ENCODE peak calls at places on chromosome 17, in six cellular contexts. T is PC-3, M is PC-9, Q is fibroblast of lung, P is adrenal gland, L is GM23338. H is an unnamed sample.

GRCh38 chr17:32240745-32241144 is 24.9 kb upstream of the RHBDL3 start:
- DNase-seq in T (no peak), M (no peak), Q (peak), P (peak), L (peak), H (peak)

GRCh38 chr17:76080207-76080933 is 1.4 kb downstream of the ZACN start:
- DNase-seq in T (no peak), M (no peak), Q (no peak), P (no peak), L (peak), H (no peak)

GRCh38 chr17:67280279-67280678 is 35.3 kb upstream of the HELZ start:
- DNase-seq in T (no peak), M (no peak), Q (peak), P (peak), L (no peak), H (no peak)

GRCh38 chr17:50501054-50501453 is 7.2 kb upstream of the MYCBPAP start:
- DNase-seq in T (peak), M (no peak), Q (peak), P (no peak), L (peak), H (no peak)

GRCh38 chr17:66369830-66370229 is 67.4 kb downstream of the PRKCA start:
- DNase-seq in T (no peak), M (no peak), Q (no peak), P (no peak), L (no peak), H (no peak)

GRCh38 chr17:81254955-81255717 is 16.0 kb downstream of the NDUFAF8 start:
- DNase-seq in T (peak), M (peak), Q (peak), P (peak), L (peak), H (peak)

GRCh38 chr17:54835015-54835414 is 65.6 kb upstream of the TOM1L1 start:
- DNase-seq in T (no peak), M (no peak), Q (no peak), P (no peak), L (no peak), H (no peak)

GRCh38 chr17:78641243-78641642 is 64.0 kb upstream of the DNAH17 start:
- DNase-seq in T (no peak), M (no peak), Q (no peak), P (no peak), L (no peak), H (no peak)

GRCh38 chr17:75853410-75853809 is 1.7 kb downstream of the WBP2 start:
- DNase-seq in T (peak), M (peak), Q (no peak), P (peak), L (no peak), H (no peak)

GRCh38 chr17:30113213-30113612 is 3.4 kb upstream of the NSRP1 start:
- DNase-seq in T (peak), M (peak), Q (no peak), P (no peak), L (no peak), H (no peak)

GRCh38 chr17:64779344-64780095 is 117.4 kb upstream of the SMURF2 start:
- DNase-seq in T (peak), M (no peak), Q (no peak), P (no peak), L (peak), H (no peak)

GRCh38 chr17:7330099-7331015 is 1.2 kb upstream of the NEURL4 start:
- DNase-seq in T (peak), M (peak), Q (peak), P (peak), L (peak), H (no peak)

GRCh38 chr17:72446118-72446517 is 325.3 kb downstream of the SOX9 start:
- DNase-seq in T (no peak), M (no peak), Q (no peak), P (no peak), L (no peak), H (no peak)

GRCh38 chr17:17155568-17155967 is 50.6 kb downstream of the PLD6 start:
- DNase-seq in T (no peak), M (no peak), Q (no peak), P (no peak), L (no peak), H (no peak)

GRCh38 chr17:82933006-82933310 is 93.1 kb upstream of the ZNF750 start:
- DNase-seq in T (no peak), M (no peak), Q (no peak), P (no peak), L (no peak), H (no peak)

GRCh38 chr17:50758989-50759544 is 8.3 kb downstream of the ANKRD40CL start:
- DNase-seq in T (no peak), M (no peak), Q (no peak), P (no peak), L (no peak), H (no peak)

GRCh38 chr17:57420674-57421392 is 164.5 kb downstream of the MSI2 start:
- DNase-seq in T (no peak), M (no peak), Q (no peak), P (no peak), L (no peak), H (peak)

GRCh38 chr17:49342575-49342936 is 19.5 kb downstream of the ZNF652 start:
- DNase-seq in T (no peak), M (no peak), Q (no peak), P (no peak), L (no peak), H (no peak)

GRCh38 chr17:8164815-8165131 is 2.0 kb upstream of the VAMP2 start:
- DNase-seq in T (no peak), M (no peak), Q (no peak), P (no peak), L (no peak), H (no peak)

DNA sequence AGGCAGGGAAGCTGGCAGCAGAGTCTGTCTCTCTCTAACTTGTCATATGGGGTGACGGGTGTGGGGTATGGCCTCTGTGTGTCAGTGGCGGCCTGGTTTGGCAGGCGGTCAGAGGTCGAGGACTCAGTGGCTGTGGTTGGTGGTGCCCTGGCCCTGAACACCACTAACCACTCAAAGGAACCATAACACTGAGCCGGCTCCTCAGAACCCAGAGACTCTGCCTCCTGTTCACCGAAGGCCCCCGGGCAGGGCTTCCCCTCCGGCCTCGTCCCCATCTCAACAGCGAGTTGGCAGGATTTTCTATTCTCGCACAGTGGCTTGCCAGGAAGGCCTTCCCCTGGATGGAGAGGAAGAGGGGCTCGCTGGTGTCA is 638 bp downstream of the P2RX1 start:
- DNase-seq in T (no peak), M (no peak), Q (no peak), P (no peak), L (no peak), H (no peak)
- H3K4me3 ChIP-seq in T (no peak), M (no peak), Q (no peak), P (no peak), L (no peak), H (no peak)

GRCh38 chr17:37438141-37438540 is 31.5 kb downstream of the TADA2A start:
- DNase-seq in T (peak), M (no peak), Q (no peak), P (no peak), L (peak), H (no peak)
- TF ChIP-seq CTCF in T (peak), M (peak), Q (no peak), P (no peak), L (peak), H (peak)

GRCh38 chr17:34665150-34665802 is 85.9 kb downstream of the TMEM132E start:
- DNase-seq in T (no peak), M (no peak), Q (no peak), P (no peak), L (peak), H (no peak)
- H3K4me3 ChIP-seq in T (no peak), M (no peak), Q (no peak), P (no peak), L (peak), H (no peak)

GRCh38 chr17:5299383-5299782 is 17.3 kb downstream of the RABEP1 start:
- DNase-seq in T (no peak), M (no peak), Q (no peak), P (no peak), L (no peak), H (no peak)
- TF ChIP-seq CTCF in T (no peak), M (no peak), Q (no peak), P (no peak), L (no peak), H (no peak)

GRCh38 chr17:43411820-43412529 is 13.2 kb downstream of the ARL4D start:
- DNase-seq in T (no peak), M (no peak), Q (no peak), P (no peak), L (no peak), H (no peak)

GRCh38 chr17:43406676-43407645 is 8.2 kb downstream of the ARL4D start:
- DNase-seq in T (no peak), M (no peak), Q (peak), P (no peak), L (peak), H (no peak)

GRCh38 chr17:43410557-43411368 is 12.0 kb downstream of the ARL4D start:
- DNase-seq in T (no peak), M (no peak), Q (no peak), P (no peak), L (no peak), H (no peak)

GRCh38 chr17:43411369-43411677 is 12.5 kb downstream of the ARL4D start:
- DNase-seq in T (no peak), M (no peak), Q (no peak), P (no peak), L (no peak), H (no peak)

GRCh38 chr17:43409131-43409530 is 10.3 kb downstream of the ARL4D start:
- DNase-seq in T (no peak), M (no peak), Q (no peak), P (no peak), L (no peak), H (no peak)
- H3K4me3 ChIP-seq in T (no peak), M (no peak), Q (no peak), P (no peak), L (no peak), H (no peak)

H was measured in HFF-Myc.